ENCODE peak calls at places on chromosome 10, in four cellular contexts. H, L, Q and I are unnamed samples.

GRCh38 chr10:131310054-131310903 is 1.2 kb downstream of the TCERG1L start:
- DNase-seq in H (peak), Q (peak), L (no peak), I (no peak)

GRCh38 chr10:69057951-69058297 is 30.0 kb upstream of the SRGN start:
- DNase-seq in L (no peak), Q (no peak), H (peak), I (no peak)

GRCh38 chr10:99536400-99537254 is 3.9 kb downstream of the NKX2-3 start:
- DNase-seq in H (no peak), L (no peak), Q (peak), I (no peak)

GRCh38 chr10:70786799-70787415 is 1.7 kb upstream of the TBATA start:
- DNase-seq in L (no peak), H (peak), Q (no peak), I (no peak)

GRCh38 chr10:101694056-101694673 is 805 bp downstream of the FBXW4 start:
- DNase-seq in Q (peak), L (no peak), H (peak), I (no peak)

GRCh38 chr10:79890469-79890868 is 58.4 kb downstream of the SFTPD start:
- DNase-seq in Q (no peak), L (no peak), H (no peak), I (no peak)

GRCh38 chr10:7819126-7819470 is 793 bp downstream of the TAF3 start:
- DNase-seq in H (peak), Q (peak), L (no peak), I (no peak)

GRCh38 chr10:62305813-62306212 is 37.2 kb upstream of the RTKN2 start:
- DNase-seq in L (no peak), Q (no peak), H (peak), I (no peak)

GRCh38 chr10:51960494-51960895 is 261.1 kb upstream of the CSTF2T start:
- DNase-seq in Q (peak), L (peak), H (peak), I (no peak)

GRCh38 chr10:78389419-78389818 is 355.8 kb downstream of the RPS24 start:
- DNase-seq in H (no peak), Q (no peak), L (no peak), I (no peak)

GRCh38 chr10:95815701-95816100 is 59.7 kb downstream of the ENTPD1 start:
- DNase-seq in L (no peak), H (no peak), Q (no peak), I (no peak)

GRCh38 chr10:22986771-22987542 is 59.1 kb downstream of the ARMC3 start:
- DNase-seq in L (peak), Q (peak), H (peak), I (no peak)

GRCh38 chr10:129707406-129708388 is 240.7 kb downstream of the MGMT start:
- DNase-seq in Q (no peak), H (no peak), L (no peak), I (no peak)

GRCh38 chr10:86374664-86375063 is 8.1 kb upstream of the GRID1 start:
- DNase-seq in Q (no peak), L (no peak), H (no peak), I (no peak)

GRCh38 chr10:46104071-46104585 is 58.1 kb upstream of the MSMB start:
- DNase-seq in L (no peak), Q (no peak), H (no peak), I (no peak)

GRCh38 chr10:31263903-31264302 is 55.1 kb upstream of the ZEB1 start:
- DNase-seq in Q (no peak), L (no peak), H (peak), I (no peak)

GRCh38 chr10:98314577-98315284 is 46.7 kb upstream of the LOXL4 start:
- DNase-seq in Q (no peak), H (peak), L (no peak), I (no peak)

GRCh38 chr10:29372920-29373319 is 84.0 kb downstream of the LYZL1 start:
- DNase-seq in H (no peak), Q (no peak), L (no peak), I (no peak)

GRCh38 chr10:123449234-123449962 is 216.8 kb upstream of the GPR26 start:
- DNase-seq in L (no peak), Q (no peak), H (no peak), I (no peak)

GRCh38 chr10:86671419-86671818 is 3.1 kb downstream of the LDB3 start:
- DNase-seq in H (no peak), Q (no peak), L (no peak), I (no peak)

GRCh38 chr10:102334106-102334505 is 61.4 kb upstream of the NFKB2 start:
- DNase-seq in L (no peak), Q (no peak), H (no peak), I (no peak)

GRCh38 chr10:104234934-104235333 is 2.8 kb upstream of the CFAP43 start:
- DNase-seq in H (no peak), Q (no peak), L (no peak), I (no peak)

GRCh38 chr10:104232613-104233102 is 494 bp upstream of the CFAP43 start:
- DNase-seq in H (no peak), L (no peak), Q (no peak), I (no peak)

GRCh38 chr10:104230490-104230889 is 1.7 kb downstream of the CFAP43 start:
- DNase-seq in H (no peak), Q (no peak), L (no peak), I (no peak)

GRCh38 chr10:104233817-104234216 is 1.7 kb upstream of the CFAP43 start:
- DNase-seq in H (no peak), L (no peak), Q (no peak), I (no peak)

DNA sequence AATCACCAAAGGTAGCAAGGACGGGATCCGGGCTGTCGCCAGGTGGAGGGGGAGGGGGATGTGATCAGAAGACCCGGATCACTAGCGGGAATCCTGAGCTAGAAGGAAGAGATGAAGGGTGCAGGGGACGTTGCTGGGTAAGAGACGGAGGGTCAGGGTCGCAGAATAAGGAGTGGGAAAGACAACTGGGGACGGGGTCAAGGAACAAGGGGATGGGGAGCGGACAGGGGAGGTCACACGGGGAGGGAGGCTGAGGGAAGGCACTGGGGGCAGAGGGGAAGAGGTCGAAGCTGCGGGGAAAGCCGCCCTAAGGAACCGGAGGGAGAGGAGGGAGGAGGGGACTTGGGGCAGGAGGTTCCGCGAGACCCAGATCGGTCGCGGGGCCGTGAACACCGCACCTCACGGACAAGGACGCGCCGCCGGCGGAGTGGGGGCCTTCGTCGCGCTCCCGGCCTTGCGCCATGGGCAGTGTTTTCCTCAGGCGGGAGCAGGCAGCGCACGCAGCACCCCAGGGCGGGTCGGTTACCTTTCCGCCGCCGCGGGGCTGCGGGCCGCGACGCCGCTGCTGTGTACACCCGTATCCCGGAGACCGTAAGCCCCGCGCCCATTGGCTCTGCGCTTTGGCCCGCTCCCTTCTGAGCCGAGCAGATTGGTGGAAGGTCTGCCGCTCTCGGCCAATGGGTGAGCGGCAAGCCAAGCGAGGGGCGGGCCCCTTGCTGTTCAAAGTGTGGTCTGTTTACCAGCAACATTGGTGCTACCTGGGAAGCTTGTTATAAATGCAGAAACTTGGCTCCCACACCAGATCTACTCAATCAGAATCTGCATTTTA is at the start of gene CFAP43:
- DNase-seq in L (peak), H (peak), Q (peak), I (peak)
- TF ChIP-seq EZH2 in L (no peak), H (no peak), Q (no peak), I (no peak)

DNA sequence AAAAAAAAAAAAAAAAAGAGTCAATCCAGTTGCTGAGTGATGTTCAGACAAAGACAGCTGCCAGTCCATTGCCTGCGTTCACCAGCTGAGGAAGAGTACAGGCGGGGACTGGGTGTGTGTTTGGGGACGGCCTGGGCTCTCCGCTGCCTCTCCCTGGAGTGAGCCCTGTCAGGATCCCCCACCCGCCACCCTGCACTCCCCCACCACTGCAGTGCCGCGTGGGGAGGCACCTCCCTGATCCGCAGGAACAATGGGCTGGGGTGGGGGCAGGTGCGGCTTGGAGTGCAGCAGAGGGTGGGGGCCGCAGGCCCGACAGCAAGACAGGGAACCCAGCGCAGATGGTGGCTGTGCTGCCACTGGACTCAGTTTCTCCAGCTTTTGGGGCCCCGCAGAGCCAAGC is 1.4 kb downstream of the HSPA12A start:
- DNase-seq in L (no peak), H (no peak), Q (peak), I (no peak)
- H3K4me3 ChIP-seq in L (no peak), H (peak), Q (peak), I (peak)

DNA sequence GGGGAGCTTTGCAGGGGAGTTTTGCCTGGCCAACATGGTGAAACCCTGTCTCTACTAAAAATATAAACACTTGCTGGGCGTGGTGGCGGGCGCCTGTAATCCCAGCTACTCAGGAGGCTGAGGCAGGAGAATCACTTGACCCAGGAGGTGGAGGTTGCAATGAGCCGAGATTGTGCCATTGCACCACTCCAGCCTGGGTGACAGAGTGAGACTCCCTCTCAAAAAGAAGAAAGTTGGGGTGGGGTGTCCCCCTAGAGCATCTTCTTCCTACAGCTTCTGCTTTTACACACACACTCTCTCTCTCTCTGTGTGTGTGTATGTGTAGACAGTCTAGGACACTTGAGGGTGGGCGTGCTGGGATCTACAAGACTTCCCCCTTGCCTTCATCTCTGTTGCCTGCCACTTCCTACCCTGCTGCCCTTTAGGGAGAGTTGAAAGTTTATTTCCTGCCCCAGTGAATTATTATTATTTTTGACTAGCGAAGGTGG is 21.7 kb downstream of the PLAU start:
- DNase-seq in Q (no peak), L (no peak), H (no peak), I (no peak)
- H2AFZ ChIP-seq in Q (peak), L (no peak), H (no peak), I (peak)

GRCh38 chr10:3239066-3239919 is 66.7 kb upstream of the PITRM1 start:
- DNase-seq in H (peak), Q (peak), L (peak), I (no peak)
- TF ChIP-seq EZH2 in H (no peak), Q (no peak), L (no peak), I (no peak)